ENCODE peak calls at places on chromosomes 3 and 15, in five cellular contexts. M, R, A, N and D are unnamed samples.

GRCh38 chr3:187013080-187013838 is 82.9 kb downstream of the ST6GAL1 start:
- DNase-seq in A (no peak), R (no peak), N (no peak), M (peak), D (no peak)

GRCh38 chr15:65388306-65389080 is 10.7 kb upstream of the IGDCC3 start:
- DNase-seq in M (no peak), A (no peak), N (no peak), R (no peak), D (no peak)

GRCh38 chr15:101064795-101065569 is 145.8 kb downstream of the LRRK1 start:
- DNase-seq in A (no peak), M (no peak), R (no peak), N (no peak), D (no peak)

GRCh38 chr15:101091080-101092017 is 160.5 kb downstream of the CHSY1 start:
- DNase-seq in A (peak), M (no peak), R (no peak), N (peak), D (peak)

GRCh38 chr3:153680526-153680925 is 440.7 kb upstream of the ARHGEF26 start:
- DNase-seq in M (no peak), R (no peak), N (no peak), A (no peak), D (no peak)

GRCh38 chr3:114093001-114093350 is 36.4 kb downstream of the QTRT2 start:
- DNase-seq in M (no peak), A (no peak), R (no peak), N (no peak), D (no peak)

GRCh38 chr15:50685976-50686467 is 575 bp downstream of the TRPM7 start:
- DNase-seq in N (peak), M (no peak), R (peak), A (peak), D (no peak)

GRCh38 chr3:63753567-63753966 is 65.5 kb upstream of the C3orf49 start:
- DNase-seq in N (no peak), A (peak), M (no peak), R (no peak), D (peak)

GRCh38 chr3:8499181-8499611 is 2.4 kb upstream of the LMCD1 start:
- DNase-seq in A (no peak), R (no peak), M (no peak), N (no peak), D (peak)

GRCh38 chr3:52222319-52223221 is 2.9 kb downstream of the TLR9 start:
- DNase-seq in M (no peak), R (no peak), N (peak), A (no peak), D (no peak)

GRCh38 chr3:55333923-55334322 is 153.2 kb downstream of the WNT5A start:
- DNase-seq in R (no peak), M (no peak), A (peak), N (no peak), D (peak)

GRCh38 chr3:138281561-138281960 is 48.1 kb downstream of the NME9 start:
- DNase-seq in N (no peak), M (no peak), R (no peak), A (no peak), D (no peak)

GRCh38 chr3:183812746-183813445 is 12.5 kb downstream of the MAP6D1 start:
- DNase-seq in R (no peak), M (no peak), A (no peak), N (no peak), D (no peak)

GRCh38 chr3:72255736-72256559 is 471.0 kb upstream of the PROK2 start:
- DNase-seq in A (no peak), M (peak), N (no peak), R (no peak), D (no peak)

GRCh38 chr3:140711043-140711718 is 33.3 kb downstream of the TRIM42 start:
- DNase-seq in R (no peak), A (no peak), M (no peak), N (no peak), D (no peak)

GRCh38 chr3:21043139-21043538 is 707.9 kb downstream of the ZNF385D start:
- DNase-seq in N (no peak), M (no peak), R (no peak), A (no peak), D (no peak)

GRCh38 chr3:45917146-45917885 is 25.9 kb upstream of the CXCR6 start:
- DNase-seq in N (no peak), A (no peak), R (no peak), M (no peak), D (no peak)

GRCh38 chr3:33001889-33002288 is 50.4 kb downstream of the CCR4 start:
- DNase-seq in N (no peak), R (no peak), A (no peak), M (no peak), D (no peak)

GRCh38 chr3:9818666-9819335 is 8.7 kb downstream of the TTLL3 start:
- DNase-seq in R (no peak), M (no peak), N (no peak), A (no peak), D (no peak)

GRCh38 chr3:12977117-12977808 is 96.0 kb downstream of the IQSEC1 start:
- DNase-seq in R (no peak), N (no peak), M (no peak), A (no peak), D (no peak)

GRCh38 chr3:103112273-103112672 is 677.5 kb downstream of the ZPLD1 start:
- DNase-seq in R (no peak), A (no peak), N (no peak), M (no peak), D (no peak)

GRCh38 chr3:71579934-71580318 is 3.6 kb downstream of the FOXP1 start:
- DNase-seq in A (no peak), M (peak), R (no peak), N (no peak), D (peak)

GRCh38 chr15:58918239-58918638 is 15.2 kb downstream of the SLTM start:
- DNase-seq in M (no peak), N (no peak), A (no peak), R (no peak), D (no peak)

GRCh38 chr3:153599685-153600084 is 437.7 kb downstream of the RAP2B start:
- DNase-seq in A (peak), N (no peak), R (no peak), M (no peak), D (peak)

GRCh38 chr15:33089878-33090757 is 104.4 kb downstream of the FMN1 start:
- DNase-seq in M (peak), R (no peak), A (peak), N (no peak), D (no peak)

GRCh38 chr15:52790941-52791751 is 1.0 kb upstream of the ONECUT1 start:
- DNase-seq in A (no peak), N (no peak), R (peak), M (no peak), D (no peak)

GRCh38 chr3:72427575-72427974 is 420.7 kb downstream of the SHQ1 start:
- DNase-seq in R (no peak), N (no peak), M (no peak), A (no peak), D (no peak)

GRCh38 chr3:32109256-32109655 is 2.8 kb downstream of the GPD1L start:
- DNase-seq in R (no peak), M (peak), N (peak), A (no peak), D (peak)

GRCh38 chr3:175893566-175893965 is 1034.4 kb downstream of the NAALADL2 start:
- DNase-seq in R (no peak), A (no peak), M (no peak), N (no peak), D (no peak)

GRCh38 chr3:33008282-33008681 is 56.8 kb downstream of the CCR4 start:
- DNase-seq in A (no peak), M (no peak), N (no peak), R (no peak), D (no peak)

GRCh38 chr3:54355795-54356194 is 233.4 kb downstream of the CACNA2D3 start:
- DNase-seq in R (no peak), N (no peak), M (no peak), A (no peak), D (no peak)

GRCh38 chr3:46184469-46184868 is 23.6 kb downstream of the CCR1 start:
- DNase-seq in A (peak), M (no peak), R (no peak), N (no peak), D (peak)

GRCh38 chr3:117322866-117323265 is 613.3 kb downstream of the TUSC7 start:
- DNase-seq in R (no peak), A (no peak), N (no peak), M (no peak), D (peak)

GRCh38 chr3:38438421-38438820 is 15.3 kb upstream of the ACVR2B start:
- DNase-seq in M (no peak), R (no peak), A (no peak), N (no peak), D (no peak)

GRCh38 chr15:61644550-61644949 is 415.4 kb upstream of the RORA start:
- DNase-seq in N (no peak), A (no peak), R (no peak), M (no peak), D (no peak)
- TF ChIP-seq CTCF in N (no peak), A (no peak), R (no peak), M (no peak), D (no peak)

DNA sequence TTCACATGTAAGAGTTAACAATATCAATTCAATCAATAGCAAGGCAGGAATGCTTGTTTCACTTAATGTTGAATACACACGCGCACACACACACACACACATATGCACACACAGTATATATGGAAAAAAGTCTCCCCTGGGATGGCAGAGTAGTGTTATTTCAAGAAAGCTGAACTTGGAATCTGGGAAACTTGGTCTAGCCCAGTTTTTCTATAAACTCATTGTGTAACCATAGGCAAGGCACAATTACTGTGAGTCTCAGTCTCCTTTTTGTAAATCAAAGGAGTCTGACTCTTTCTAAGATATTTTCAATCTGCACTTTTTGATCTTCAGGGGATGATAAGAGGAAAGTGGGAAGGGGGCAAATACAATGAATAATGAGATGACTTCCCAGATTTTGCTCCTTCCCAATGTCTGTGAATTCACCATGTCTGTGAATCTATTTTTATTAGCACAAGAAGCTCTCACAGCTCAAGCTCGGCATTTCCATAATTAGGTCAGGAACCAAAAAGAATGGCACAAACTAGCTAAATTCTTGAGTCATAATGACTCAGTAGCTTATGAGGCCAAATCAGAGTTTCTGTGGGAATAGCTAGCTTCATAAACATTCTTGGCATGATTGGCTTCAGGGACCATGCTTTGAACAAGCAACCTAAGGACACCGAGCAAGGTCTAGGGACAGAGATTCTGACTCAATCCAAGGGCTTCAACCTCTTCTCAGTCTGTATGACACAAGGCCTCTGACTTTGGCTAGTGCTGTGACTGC is 227.4 kb upstream of the DCBLD2 start:
- DNase-seq in N (no peak), M (no peak), R (no peak), A (peak), D (peak)
- TF ChIP-seq CTCF in N (no peak), M (no peak), R (no peak), A (no peak), D (no peak)

GRCh38 chr3:143001369-143002082 is at the start of gene U2SURP:
- DNase-seq in N (peak), R (peak), M (peak), A (peak), D (peak)

GRCh38 chr3:143002727-143003126 is 1.4 kb downstream of the U2SURP start:
- DNase-seq in M (no peak), R (no peak), N (no peak), A (no peak), D (no peak)

GRCh38 chr3:143000525-143000924 is 845 bp upstream of the U2SURP start:
- DNase-seq in N (no peak), A (peak), R (no peak), M (peak), D (peak)

GRCh38 chr3:143001034-143001368 is 369 bp upstream of the U2SURP start:
- DNase-seq in N (no peak), A (no peak), R (peak), M (no peak), D (no peak)

DNA sequence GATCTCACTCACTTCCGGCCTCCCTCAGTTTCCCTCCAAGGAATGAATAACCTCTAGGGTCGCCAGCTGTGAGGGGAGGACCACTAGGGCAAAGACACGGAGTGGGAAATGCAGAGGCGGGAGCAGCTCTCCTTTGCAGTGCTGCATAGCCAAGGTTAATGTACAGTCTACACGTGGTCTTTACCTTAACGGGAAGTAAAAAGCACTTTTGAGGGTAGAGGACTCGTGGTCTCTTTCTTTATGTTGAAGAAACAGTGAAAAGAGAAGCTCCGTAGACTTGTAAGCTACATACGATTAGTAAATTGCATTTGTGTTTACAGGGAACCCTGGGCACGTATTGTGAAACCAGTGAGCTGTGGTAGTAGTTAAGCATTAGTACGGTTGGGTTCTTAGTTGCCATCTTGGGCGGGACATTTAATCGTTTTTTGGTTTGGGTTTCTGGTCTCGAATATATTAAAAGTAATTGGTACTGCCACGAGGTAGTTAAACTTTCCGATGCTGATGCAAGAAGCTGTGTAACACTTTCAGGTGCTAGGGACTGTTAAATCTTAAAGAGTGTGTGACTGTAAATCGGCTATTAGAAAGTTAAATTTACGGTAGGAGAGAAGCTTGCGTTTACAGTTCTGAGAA is 828 bp downstream of the U2SURP start:
- DNase-seq in N (no peak), A (peak), M (no peak), R (no peak), D (no peak)
- TF ChIP-seq CTCF in N (no peak), A (no peak), M (no peak), R (no peak), D (no peak)

GRCh38 chr3:194485876-194486539 is 794 bp downstream of the ATP13A3 start:
- DNase-seq in A (no peak), R (no peak), M (peak), N (peak), D (no peak)
- TF ChIP-seq CTCF in A (peak), R (no peak), M (no peak), N (peak), D (peak)

DNA sequence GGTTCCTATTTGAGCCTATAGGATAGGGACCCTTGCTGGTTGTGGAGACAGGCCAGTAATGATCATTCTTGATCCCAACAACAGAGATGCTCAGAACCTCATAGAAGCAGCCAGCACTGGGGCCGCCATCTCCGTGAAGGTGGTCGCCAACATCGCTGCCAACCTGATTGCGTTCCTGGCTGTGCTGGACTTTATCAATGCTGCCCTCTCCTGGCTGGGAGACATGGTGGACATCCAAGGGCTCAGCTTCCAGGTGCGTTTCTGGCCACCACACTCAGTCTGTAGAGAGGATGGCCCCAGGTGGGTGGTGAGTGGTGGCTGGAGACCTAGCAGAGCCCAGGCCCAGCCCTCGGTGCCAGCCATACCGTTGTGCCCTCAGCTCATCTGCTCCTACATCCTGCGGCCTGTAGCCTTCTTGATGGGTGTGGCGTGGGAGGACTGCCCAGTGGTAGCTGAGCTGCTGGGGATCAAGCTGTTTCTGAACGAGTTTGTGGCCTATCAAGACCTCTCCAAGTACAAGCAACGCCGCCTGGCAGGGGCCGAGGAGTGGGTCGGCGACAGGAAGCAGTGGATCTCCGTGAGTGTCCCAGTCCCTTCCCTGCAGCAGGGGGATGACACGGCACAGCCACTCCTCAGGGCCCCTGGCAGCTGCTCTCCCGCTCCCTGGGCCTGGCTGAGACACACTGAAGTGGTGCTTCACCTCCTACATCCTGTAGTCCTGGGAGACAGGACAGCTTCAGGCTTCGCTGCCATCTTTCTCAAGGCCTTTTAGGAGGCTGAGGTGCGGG is 46.5 kb upstream of the PDE8A start:
- DNase-seq in R (no peak), N (no peak), A (no peak), M (no peak), D (no peak)
- TF ChIP-seq CTCF in R (no peak), N (no peak), A (peak), M (no peak), D (no peak)

DNA sequence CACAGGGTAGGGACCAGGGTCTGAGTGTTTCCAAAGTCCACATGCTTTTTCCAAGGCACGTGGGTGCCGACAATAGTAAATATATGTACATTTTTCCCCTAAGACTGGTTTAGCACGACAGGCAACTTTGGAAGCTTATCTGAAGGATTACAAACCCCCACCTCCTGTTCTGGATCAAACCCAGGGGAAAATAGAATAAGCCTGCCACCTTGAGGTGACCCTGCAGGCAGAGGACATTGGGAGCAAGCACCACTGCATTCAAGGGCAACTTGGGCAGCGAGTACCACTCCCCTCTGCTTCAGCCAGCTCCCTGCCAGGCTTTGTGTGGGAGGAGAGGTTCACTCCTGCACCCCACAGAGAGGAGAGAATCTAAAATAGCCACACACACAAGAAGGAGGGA is 44.8 kb downstream of the KBTBD12 start:
- DNase-seq in A (no peak), N (no peak), M (peak), R (no peak), D (no peak)
- TF ChIP-seq CTCF in A (peak), N (no peak), M (peak), R (no peak), D (peak)

DNA sequence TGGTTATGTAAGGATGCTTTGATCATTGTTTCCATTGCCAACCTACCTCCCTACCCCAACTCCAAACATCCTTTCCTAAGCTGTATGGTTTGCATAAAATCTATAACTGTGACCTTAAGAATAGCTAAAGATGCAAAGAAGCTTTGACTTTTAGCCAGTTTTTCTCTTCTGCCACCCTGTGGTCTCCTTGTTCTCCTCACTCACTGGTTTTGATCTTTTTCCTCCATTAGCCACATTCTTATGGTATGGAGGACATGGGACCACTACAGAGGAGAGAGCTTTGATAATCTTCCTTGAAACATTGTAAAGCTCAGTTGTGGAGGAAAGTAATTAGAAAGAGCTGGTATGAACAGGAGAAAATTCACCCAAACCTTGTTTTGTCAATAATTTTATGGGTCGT is 115.9 kb downstream of the NEK11 start:
- DNase-seq in R (no peak), A (peak), N (no peak), M (no peak), D (no peak)
- TF ChIP-seq CTCF in R (no peak), A (peak), N (no peak), M (no peak), D (peak)

GRCh38 chr3:194102436-194102835 is 33.5 kb upstream of the HES1 start:
- DNase-seq in M (no peak), A (no peak), N (no peak), R (no peak), D (no peak)

GRCh38 chr3:194098872-194099183 is 37.1 kb upstream of the HES1 start:
- DNase-seq in M (no peak), R (no peak), N (no peak), A (no peak), D (no peak)

GRCh38 chr3:194099215-194099614 is 36.7 kb upstream of the HES1 start:
- DNase-seq in R (no peak), M (no peak), N (no peak), A (no peak), D (no peak)

GRCh38 chr3:194101592-194102432 is 34.1 kb upstream of the HES1 start:
- DNase-seq in N (no peak), R (no peak), M (peak), A (no peak), D (no peak)

GRCh38 chr3:194100856-194101390 is 35.0 kb upstream of the HES1 start:
- DNase-seq in N (no peak), A (no peak), M (no peak), R (no peak), D (no peak)
- TF ChIP-seq CTCF in N (no peak), A (no peak), M (no peak), R (no peak), D (no peak)